ENCODE peak calls at places on chromosomes 7 and 10, in six cellular contexts. E, X, Z, C, P and D are unnamed samples.

GRCh38 chr10:109456566-109457361 is 466.5 kb downstream of the XPNPEP1 start:
- DNase-seq in C (peak; percentile 18), E (no peak), X (no peak), P (no peak), Z (no peak), D (no peak)

GRCh38 chr7:16891874-16892620 is 10.3 kb upstream of the AGR3 start:
- DNase-seq in P (no peak), X (no peak), Z (no peak), E (no peak), C (no peak), D (no peak)

GRCh38 chr7:151591866-151592265 is 72.2 kb upstream of the RHEB start:
- DNase-seq in X (no peak), C (no peak), P (no peak), E (no peak), Z (no peak), D (no peak)

GRCh38 chr7:101999420-101999819 is 182.0 kb downstream of the CUX1 start:
- DNase-seq in C (no peak), Z (no peak), X (no peak), E (no peak), P (no peak), D (no peak)

GRCh38 chr7:15652776-15653290 is 33.6 kb downstream of the MEOX2 start:
- DNase-seq in P (no peak), Z (no peak), X (no peak), C (peak; percentile 8), E (no peak), D (no peak)

GRCh38 chr10:66058594-66058993 is 867.2 kb upstream of the LRRTM3 start:
- DNase-seq in P (no peak), X (no peak), Z (no peak), C (no peak), E (no peak), D (no peak)

GRCh38 chr10:43263551-43264323 is 3.1 kb downstream of the RASGEF1A start:
- DNase-seq in X (no peak), C (no peak), E (no peak), Z (no peak), P (no peak), D (no peak)

GRCh38 chr10:76397210-76397881 is 965.9 kb downstream of the LRMDA start:
- DNase-seq in C (no peak), E (no peak), X (no peak), Z (no peak), P (no peak), D (no peak)

GRCh38 chr7:28802450-28802849 is 155.7 kb downstream of the TRIL start:
- DNase-seq in E (no peak), Z (no peak), P (no peak), X (no peak), C (no peak), D (no peak)